ENCODE peak calls at places on chromosomes 6 and 20, in seven cellular contexts. J, E, C, R, U, O and A are unnamed samples.

GRCh38 chr6:57108691-57109090 is 18.7 kb downstream of the ZNF451 start:
- DNase-seq in J (no peak), E (no peak), C (no peak), R (no peak), U (no peak), O (no peak), A (no peak)

GRCh38 chr6:17737704-17738252 is 31.1 kb upstream of the NUP153 start:
- DNase-seq in J (no peak), E (no peak), C (no peak), R (no peak), U (no peak), O (no peak), A (no peak)

GRCh38 chr20:7734216-7734615 is 206.0 kb downstream of the HAO1 start:
- DNase-seq in J (no peak), E (no peak), C (no peak), R (no peak), U (no peak), O (no peak), A (no peak)

GRCh38 chr6:73362869-73363536 is 545 bp downstream of the KHDC3L start:
- DNase-seq in J (no peak), E (no peak), C (no peak), R (no peak), U (no peak), O (no peak), A (no peak)

GRCh38 chr20:23754731-23755130 is 4.0 kb upstream of the CST1 start:
- DNase-seq in J (no peak), E (no peak), C (no peak), R (no peak), U (no peak), O (no peak), A (no peak)

GRCh38 chr20:38658879-38659612 is 57.4 kb downstream of the ARHGAP40 start:
- DNase-seq in J (peak; percentile 24), E (no peak), C (peak; percentile 25), R (peak; percentile 58), U (no peak), O (peak; percentile 31), A (peak; percentile 12)

GRCh38 chr6:33297406-33297955 is 1.3 kb downstream of the RGL2 start:
- DNase-seq in J (no peak), E (no peak), C (no peak), R (no peak), U (no peak), O (peak; percentile 43), A (no peak)

GRCh38 chr6:74447013-74447412 is 751.0 kb downstream of the CD109 start:
- DNase-seq in J (no peak), E (no peak), C (no peak), R (peak; percentile 27), U (peak; percentile 44), O (no peak), A (no peak)

GRCh38 chr6:160945516-160946177 is 45.9 kb upstream of the MAP3K4 start:
- DNase-seq in J (no peak), E (no peak), C (no peak), R (no peak), U (no peak), O (no peak), A (no peak)